ENCODE peak calls at places on chromosomes 11 and 22, in seven cellular contexts. T is heart right ventricle, H is H1, V is colonic mucosa, X is heart left ventricle, G is coronary artery, R is transverse colon. J is an unnamed sample.

GRCh38 chr11:109303342-109303741 is 118.6 kb upstream of the C11orf87 start:
- DNase-seq in G (no peak), H (no peak), T (no peak), X (no peak), R (no peak), V (no peak), J (no peak)

GRCh38 chr11:79902493-79902892 is 461.7 kb upstream of the TENM4 start:
- DNase-seq in H (no peak), X (no peak), R (no peak), T (no peak), V (no peak), G (no peak), J (no peak)

GRCh38 chr22:41532908-41533825 is 11.1 kb downstream of the POLR3H start:
- DNase-seq in V (peak), X (peak), G (peak), R (peak), T (peak), H (no peak), J (peak)

GRCh38 chr11:129828301-129828836 is 12.7 kb downstream of the TMEM45B start:
- DNase-seq in V (no peak), X (no peak), H (no peak), G (no peak), T (no peak), R (no peak), J (no peak)

GRCh38 chr11:110003426-110003825 is 89.8 kb upstream of the ZC3H12C start:
- DNase-seq in V (peak), T (no peak), G (no peak), H (no peak), R (peak), X (no peak), J (no peak)

GRCh38 chr22:41217553-41218157 is 12.5 kb downstream of the L3MBTL2 start:
- DNase-seq in V (peak), R (peak), X (peak), T (peak), H (no peak), G (no peak), J (peak)

GRCh38 chr11:35619030-35619753 is 932 bp downstream of the FJX1 start:
- DNase-seq in V (peak), T (no peak), G (no peak), R (peak), X (peak), H (no peak), J (peak)

GRCh38 chr11:13692172-13692571 is 23.7 kb downstream of the FAR1 start:
- DNase-seq in G (no peak), T (no peak), R (no peak), V (no peak), X (no peak), H (no peak), J (no peak)

GRCh38 chr11:112972399-112973115 is 11.3 kb downstream of the NCAM1 start:
- DNase-seq in R (no peak), H (no peak), X (no peak), V (no peak), G (no peak), T (no peak), J (no peak)

GRCh38 chr11:65479184-65480145 is 19.4 kb upstream of the MALAT1 start:
- DNase-seq in X (peak), H (no peak), G (peak), T (peak), R (peak), V (peak), J (peak)

GRCh38 chr11:77127674-77127968 is 425 bp upstream of the MYO7A start:
- DNase-seq in H (no peak), G (no peak), T (no peak), R (no peak), V (no peak), X (no peak), J (no peak)

GRCh38 chr11:134098566-134099184 is 29.8 kb downstream of the JAM3 start:
- DNase-seq in H (no peak), X (no peak), R (no peak), T (no peak), V (no peak), G (no peak), J (no peak)

GRCh38 chr11:82754410-82754809 is 20.7 kb upstream of the FAM181B start:
- DNase-seq in V (no peak), R (no peak), H (no peak), X (no peak), T (no peak), G (no peak), J (no peak)

GRCh38 chr11:68373810-68374501 is 61.6 kb downstream of the LRP5 start:
- DNase-seq in V (peak), H (no peak), R (peak), T (peak), G (no peak), X (peak), J (peak)

GRCh38 chr11:19664896-19665548 is 47.6 kb upstream of the NAV2 start:
- DNase-seq in X (peak), R (no peak), T (peak), G (no peak), H (no peak), V (no peak), J (no peak)

GRCh38 chr22:45757068-45757467 is 85.4 kb downstream of the ATXN10 start:
- DNase-seq in H (peak), T (peak), X (no peak), V (no peak), G (no peak), R (no peak), J (no peak)

GRCh38 chr11:79461144-79461543 is 20.3 kb upstream of the TENM4 start:
- DNase-seq in R (no peak), V (no peak), G (no peak), H (no peak), X (no peak), T (peak), J (peak)

GRCh38 chr11:73950869-73951710 is at the start of gene DNAJB13:
- DNase-seq in X (no peak), R (peak), H (no peak), G (no peak), V (no peak), T (no peak), J (peak)

GRCh38 chr11:16299884-16300778 is 56.2 kb downstream of the SOX6 start:
- DNase-seq in G (no peak), T (no peak), R (no peak), X (no peak), V (no peak), H (no peak), J (no peak)

GRCh38 chr11:117618956-117619355 is 178.1 kb downstream of the DSCAML1 start:
- DNase-seq in V (no peak), H (no peak), G (no peak), T (no peak), R (no peak), X (no peak), J (peak)

GRCh38 chr11:17915500-17916143 is 97.2 kb downstream of the SERGEF start:
- DNase-seq in H (no peak), G (no peak), V (no peak), X (no peak), T (no peak), R (no peak), J (no peak)

GRCh38 chr11:16194566-16194965 is 161.8 kb downstream of the SOX6 start:
- DNase-seq in H (no peak), R (no peak), T (peak), G (no peak), X (peak), V (no peak), J (no peak)

GRCh38 chr11:690738-691633 is 4.0 kb downstream of the DEAF1 start:
- DNase-seq in V (peak), X (no peak), T (no peak), H (no peak), R (peak), G (no peak), J (no peak)

GRCh38 chr11:121415861-121416260 is 36.3 kb upstream of the SORL1 start:
- DNase-seq in X (no peak), V (peak), G (no peak), T (no peak), H (no peak), R (peak), J (no peak)

GRCh38 chr11:99020324-99021225 is at the start of gene CNTN5:
- DNase-seq in V (peak), H (peak), G (peak), T (peak), X (peak), R (peak), J (peak)

GRCh38 chr22:42077486-42078125 is 1.9 kb upstream of the SMDT1 start:
- DNase-seq in X (no peak), T (no peak), H (no peak), G (peak), V (no peak), R (no peak), J (no peak)

GRCh38 chr11:12770966-12771597 is 96.9 kb downstream of the TEAD1 start:
- DNase-seq in V (no peak), G (no peak), H (no peak), T (no peak), X (no peak), R (no peak), J (no peak)

GRCh38 chr11:76889414-76889975 is 28.8 kb downstream of the ACER3 start:
- DNase-seq in V (no peak), R (no peak), T (no peak), H (no peak), G (no peak), X (no peak), J (no peak)

GRCh38 chr22:31250740-31251330 is 38.7 kb downstream of the LIMK2 start:
- DNase-seq in H (no peak), R (no peak), V (no peak), X (no peak), G (no peak), T (peak), J (no peak)

GRCh38 chr22:31248965-31249940 is 37.2 kb downstream of the LIMK2 start:
- DNase-seq in V (no peak), T (no peak), H (no peak), R (no peak), G (no peak), X (no peak), J (no peak)

GRCh38 chr22:31248138-31248745 is 36.1 kb downstream of the LIMK2 start:
- DNase-seq in G (peak), R (peak), T (peak), H (peak), X (peak), V (peak), J (peak)

GRCh38 chr22:31259798-31260473 is 32.4 kb downstream of the PIK3IP1 start:
- DNase-seq in V (no peak), R (no peak), H (no peak), T (no peak), X (no peak), G (no peak), J (no peak)

GRCh38 chr22:31253949-31254348 is 38.3 kb downstream of the PIK3IP1 start:
- DNase-seq in T (peak), X (peak), V (peak), H (no peak), G (no peak), R (peak), J (no peak)
- TF ChIP-seq CTCF in T (no peak), X (peak), V (no peak), H (no peak), G (no peak), R (peak), J (no peak)

DNA sequence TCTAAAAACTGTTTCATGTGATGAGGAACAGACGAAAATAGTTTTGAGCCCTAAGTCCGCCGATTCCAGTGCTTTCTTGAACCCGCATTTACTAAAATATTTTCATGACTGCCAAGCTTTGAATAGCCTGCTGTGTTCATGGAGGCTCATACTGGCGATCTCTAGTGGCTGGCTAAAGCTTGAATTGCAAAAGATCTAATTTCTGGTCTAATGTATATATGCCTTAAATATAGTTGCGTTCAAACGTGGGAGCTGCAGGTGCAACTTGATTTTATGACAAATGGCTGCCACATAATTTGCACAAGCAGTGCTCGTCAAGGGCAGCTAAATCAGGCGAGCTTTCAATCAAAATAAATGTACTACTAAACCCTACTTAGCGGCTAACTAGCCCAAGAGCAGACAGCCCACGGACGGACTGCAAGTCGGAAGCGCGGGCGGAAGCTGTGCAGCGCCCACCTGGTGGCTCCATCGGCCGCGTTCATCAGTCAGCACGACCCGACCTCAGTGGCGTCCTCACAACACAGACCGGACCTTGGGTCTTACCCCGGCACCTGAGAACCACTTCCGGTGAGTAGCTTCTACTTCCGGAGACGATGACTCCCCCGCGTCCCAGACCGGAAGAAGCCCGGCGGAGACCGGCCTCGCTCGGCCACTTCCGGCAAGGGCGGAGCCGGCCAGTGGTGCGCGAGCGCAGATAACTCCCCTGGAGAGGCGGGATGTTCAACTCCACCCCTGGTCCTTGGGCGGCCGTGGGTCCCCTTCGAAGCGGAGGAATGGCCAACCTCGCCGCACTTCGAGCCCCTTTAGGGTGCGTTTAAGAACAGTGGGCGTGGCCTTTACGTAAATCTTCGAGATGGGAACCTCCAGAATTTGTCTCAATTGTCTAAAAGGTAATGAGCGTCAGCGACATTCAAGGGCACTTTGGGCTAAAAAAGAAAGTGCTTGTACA is 6.1 kb downstream of the RPL27A start:
- DNase-seq in H (peak), G (peak), T (peak), V (peak), X (peak), R (peak), J (peak)
- TF ChIP-seq CTCF in H (peak), G (no peak), T (no peak), V (no peak), X (peak), R (peak), J (peak)

DNA sequence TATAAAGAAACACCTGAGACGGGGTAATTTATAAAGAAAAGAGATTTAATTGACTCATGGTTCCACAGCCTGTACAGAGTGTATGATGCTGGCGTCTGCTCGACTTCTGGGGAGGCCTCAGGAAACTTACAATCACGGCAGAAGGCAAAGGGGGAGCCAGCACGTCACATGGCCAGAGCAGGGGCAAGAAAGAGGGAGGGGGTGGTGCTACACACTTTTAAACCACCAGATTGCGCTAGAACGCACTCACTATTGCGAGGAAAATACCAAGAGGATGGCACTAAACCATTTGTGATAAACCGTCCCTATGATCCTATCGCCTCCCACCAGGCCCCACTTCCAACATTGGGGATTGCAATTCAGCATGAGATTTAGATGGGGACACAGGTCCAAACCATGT is 79.7 kb upstream of the CARD18 start:
- DNase-seq in X (no peak), V (no peak), T (no peak), H (peak), G (no peak), R (no peak), J (peak)
- TF ChIP-seq CTCF in X (no peak), V (no peak), T (no peak), H (no peak), G (no peak), R (no peak), J (peak)

DNA sequence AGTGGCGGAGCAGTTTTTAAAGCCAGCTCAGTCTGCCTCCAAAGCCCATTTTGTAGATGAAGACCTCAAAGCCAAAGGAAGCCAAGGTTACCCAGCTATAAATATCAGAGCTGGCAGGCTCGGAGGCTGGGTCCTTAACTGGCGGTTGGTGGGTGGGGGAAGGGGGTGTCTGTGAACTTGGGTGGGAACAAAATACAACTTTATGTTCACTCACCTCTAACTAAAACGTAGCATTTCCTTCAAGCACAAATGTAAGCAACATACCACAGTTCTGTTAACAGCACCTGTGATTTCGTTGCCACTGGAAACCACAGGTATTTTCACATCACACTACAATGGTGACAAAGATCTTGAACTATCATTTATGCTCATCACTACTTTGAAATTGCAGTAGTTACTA is 99.7 kb upstream of the SYT13 start:
- DNase-seq in G (peak), H (no peak), V (no peak), X (no peak), R (no peak), T (no peak), J (no peak)
- TF ChIP-seq CTCF in G (no peak), H (no peak), V (no peak), X (no peak), R (no peak), T (no peak), J (no peak)

DNA sequence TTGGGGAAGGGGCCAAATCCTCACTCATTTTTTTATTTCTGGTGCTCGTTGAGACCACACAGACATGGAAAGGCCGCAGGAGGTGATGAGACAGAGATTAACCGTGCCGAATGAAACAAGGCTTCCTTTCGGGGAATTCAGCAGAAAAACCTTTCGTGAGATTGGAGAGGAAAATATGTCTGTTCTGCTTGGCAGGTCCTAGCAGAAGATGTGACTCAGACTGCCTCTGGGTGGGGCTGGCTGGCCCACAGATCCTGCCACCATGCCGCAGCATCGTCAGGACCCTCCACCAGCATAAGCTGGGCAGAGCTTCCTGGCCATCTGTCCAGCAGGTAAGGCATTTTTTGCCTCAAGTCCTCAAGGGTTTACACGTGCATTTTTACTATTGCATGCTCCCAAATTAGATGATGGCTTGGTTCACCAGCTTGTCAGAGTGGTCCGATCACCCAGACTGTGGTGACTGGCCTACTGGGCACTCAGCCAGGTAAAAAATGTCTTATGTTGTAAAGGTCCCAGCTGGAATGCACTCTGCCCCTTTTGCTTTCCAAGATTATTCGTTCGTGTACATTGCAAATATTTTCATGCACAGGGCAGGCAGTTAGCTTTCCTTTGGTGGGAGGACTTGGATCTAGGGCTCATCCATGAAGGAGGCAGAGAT is 1.5 kb downstream of the DDB2 start:
- DNase-seq in R (peak), T (peak), G (peak), X (peak), V (peak), H (no peak), J (peak)
- TF ChIP-seq CTCF in R (no peak), T (no peak), G (no peak), X (no peak), V (no peak), H (no peak), J (no peak)

GRCh38 chr11:71080239-71081097 is 171.9 kb downstream of the SHANK2 start:
- DNase-seq in T (peak), V (peak), R (peak), G (no peak), H (peak), X (peak), J (peak)
- TF ChIP-seq CTCF in T (peak), V (peak), R (peak), G (no peak), H (peak), X (peak), J (peak)

DNA sequence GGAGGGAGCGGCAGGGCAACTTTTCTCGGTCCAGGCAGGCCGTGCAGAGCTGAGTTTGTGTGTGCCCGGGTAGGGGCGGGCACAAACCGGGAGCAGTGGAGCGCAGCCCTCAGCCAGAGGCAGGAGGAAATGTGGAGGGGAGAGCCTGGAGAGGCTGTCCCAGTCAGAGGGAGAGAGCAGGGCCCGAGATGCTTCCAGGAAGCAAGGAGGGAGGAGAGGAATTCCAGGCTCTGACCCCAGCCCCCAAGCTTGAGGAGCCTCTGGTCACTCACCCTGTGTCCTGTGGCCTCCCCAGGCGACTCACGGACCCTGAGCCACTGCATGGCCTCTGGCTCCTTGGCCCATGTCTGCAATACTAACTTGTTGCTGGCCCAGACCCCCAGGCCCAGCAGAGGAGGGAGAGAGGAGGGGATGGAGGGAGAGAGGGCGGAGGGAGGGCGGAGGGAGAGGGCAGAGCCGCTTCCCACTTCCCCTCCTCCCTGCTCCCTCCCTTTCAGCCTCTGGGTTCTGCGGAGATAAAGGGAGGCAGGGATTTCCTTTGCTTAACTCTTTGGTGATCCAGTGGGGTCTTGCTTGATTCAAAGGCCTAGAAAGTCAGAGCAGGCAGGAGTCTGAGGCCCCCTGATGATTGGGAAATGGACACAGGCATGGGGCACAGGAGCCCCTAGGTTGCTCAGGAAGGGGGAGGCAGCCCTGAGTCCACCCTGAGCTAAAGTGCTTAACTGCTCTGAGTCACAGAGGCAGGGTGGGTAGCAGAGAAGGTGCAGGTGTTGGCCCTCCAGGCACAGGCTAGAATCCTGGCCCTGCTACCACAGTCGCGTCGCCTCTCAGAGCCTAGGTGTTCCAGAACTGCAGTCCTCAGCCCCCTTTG is at the start of gene C1QTNF6:
- DNase-seq in H (no peak), V (peak), G (no peak), X (peak), R (no peak), T (no peak), J (peak)
- TF ChIP-seq CTCF in H (no peak), V (no peak), G (no peak), X (no peak), R (no peak), T (no peak), J (no peak)